ENCODE peak calls at places on chromosomes 3 and 15, in eight cellular contexts. Y is fibroblast of villous mesenchyme, O is hypothalamus, K is OCI-LY7, Q is GM20000, P is NCI-H1930, I is body of pancreas, J is SK-N-SH. N is an unnamed sample.

GRCh38 chr3:126380011-126380768 is 14.5 kb upstream of the CFAP100 start:
- DNase-seq in Y (no peak), O (no peak), K (no peak), Q (no peak), P (no peak), I (no peak), J (no peak), N (no peak)

GRCh38 chr3:46646700-46647099 is 34.4 kb downstream of the FAM240A start:
- DNase-seq in Y (peak; percentile 54), O (no peak), K (no peak), Q (no peak), P (no peak), I (no peak), J (no peak), N (no peak)

GRCh38 chr3:128378631-128379347 is 87.9 kb downstream of the DNAJB8 start:
- DNase-seq in Y (peak; percentile 95), O (no peak), K (no peak), Q (no peak), P (no peak), I (no peak), J (no peak), N (no peak)

GRCh38 chr15:74669627-74670026 is 26.2 kb downstream of the EDC3 start:
- DNase-seq in Y (no peak), O (no peak), K (no peak), Q (no peak), P (no peak), I (no peak), J (no peak), N (no peak)

GRCh38 chr15:80866936-80867335 is 87.8 kb downstream of the CEMIP start:
- DNase-seq in Y (no peak), O (no peak), K (no peak), Q (no peak), P (no peak), I (no peak), J (no peak), N (no peak)

GRCh38 chr3:162436826-162437225 is 940.2 kb downstream of the OTOL1 start:
- DNase-seq in Y (no peak), O (no peak), K (no peak), Q (no peak), P (no peak), I (no peak), J (no peak), N (no peak)

GRCh38 chr15:71646767-71647478 is 163.4 kb upstream of the NR2E3 start:
- DNase-seq in Y (no peak), O (no peak), K (no peak), Q (no peak), P (no peak), I (no peak), J (no peak), N (no peak)

GRCh38 chr3:184332370-184333090 is 4.9 kb upstream of the FAM131A start:
- DNase-seq in Y (peak; percentile 79), O (no peak), K (no peak), Q (no peak), P (no peak), I (no peak), J (no peak), N (no peak)

GRCh38 chr3:179732661-179733348 is 80.0 kb downstream of the USP13 start:
- DNase-seq in Y (no peak), O (no peak), K (no peak), Q (no peak), P (no peak), I (no peak), J (no peak), N (no peak)

GRCh38 chr3:62261121-62261520 is 112.2 kb downstream of the FEZF2 start:
- DNase-seq in Y (no peak), O (no peak), K (no peak), Q (no peak), P (no peak), I (no peak), J (no peak), N (no peak)

GRCh38 chr15:43553021-43553420 is 35.6 kb downstream of the MAP1A start:
- DNase-seq in Y (no peak), O (no peak), K (no peak), Q (no peak), P (no peak), I (no peak), J (no peak), N (no peak)

GRCh38 chr3:71846189-71846588 is 61.2 kb upstream of the PROK2 start:
- DNase-seq in Y (peak; percentile 10), O (no peak), K (no peak), Q (no peak), P (no peak), I (no peak), J (no peak), N (no peak)

GRCh38 chr3:152019516-152019915 is 146.1 kb downstream of the SUCNR1 start:
- DNase-seq in Y (peak; percentile 37), O (no peak), K (no peak), Q (no peak), P (no peak), I (no peak), J (no peak), N (no peak)

GRCh38 chr15:99578809-99579208 is 13.0 kb downstream of the MEF2A start:
- DNase-seq in Y (no peak), O (no peak), K (no peak), Q (no peak), P (no peak), I (no peak), J (no peak), N (no peak)

GRCh38 chr3:111072016-111072891 is 638 bp downstream of the NECTIN3 start:
- DNase-seq in Y (peak; percentile 85), O (peak; percentile 64), K (no peak), Q (no peak), P (peak; percentile 8), I (peak; percentile 39), J (no peak), N (no peak)

GRCh38 chr15:68335655-68336054 is 58.1 kb downstream of the FEM1B start:
- DNase-seq in Y (no peak), O (no peak), K (no peak), Q (no peak), P (no peak), I (no peak), J (no peak), N (no peak)

GRCh38 chr3:12884104-12884742 is 42.9 kb upstream of the RPL32 start:
- DNase-seq in Y (peak; percentile 12), O (peak; percentile 66), K (no peak), Q (no peak), P (no peak), I (no peak), J (no peak), N (no peak)

GRCh38 chr3:120597445-120598049 is 1.4 kb downstream of the NDUFB4 start:
- DNase-seq in Y (no peak), O (no peak), K (no peak), Q (peak; percentile 33), P (no peak), I (no peak), J (no peak), N (no peak)

N was measured in NAMALWA.